ENCODE peak calls at places on chromosomes 12 and 14, in eight cellular contexts. V is astrocyte of the spinal cord, A is H9, M is AG04449, Q is cardiac muscle cell, F is ovary, S is coronary artery, E is left lung. T is an unnamed sample.

GRCh38 chr14:23544511-23545447 is 6.8 kb downstream of the ZFHX2 start:
- DNase-seq in V (no peak), Q (peak; percentile 38), S (no peak), E (peak; percentile 71), M (no peak), F (no peak), A (peak; percentile 91), T (no peak)

GRCh38 chr14:65961004-65961403 is 525.2 kb upstream of the CCDC196 start:
- DNase-seq in S (no peak), F (no peak), M (no peak), A (peak; percentile 75), E (no peak), V (peak; percentile 1), Q (peak; percentile 79), T (no peak)

GRCh38 chr12:108568653-108569154 is 6.3 kb downstream of the ISCU start:
- DNase-seq in Q (no peak), E (no peak), M (no peak), S (no peak), V (no peak), F (no peak), A (no peak), T (no peak)

GRCh38 chr14:96747006-96747405 is 50.2 kb upstream of the VRK1 start:
- DNase-seq in S (peak; percentile 43), V (no peak), Q (no peak), M (no peak), A (no peak), F (no peak), E (no peak), T (no peak)

GRCh38 chr12:122354958-122355641 is 67.4 kb downstream of the CLIP1 start:
- DNase-seq in E (no peak), M (no peak), F (no peak), V (no peak), S (no peak), Q (no peak), A (no peak), T (no peak)

GRCh38 chr12:118098911-118099671 is 4.7 kb downstream of the VSIG10 start:
- DNase-seq in E (no peak), F (no peak), V (no peak), A (no peak), Q (no peak), S (no peak), M (no peak), T (no peak)

GRCh38 chr14:92650581-92651105 is 97.8 kb downstream of the LGMN start:
- DNase-seq in F (no peak), M (no peak), Q (no peak), A (no peak), E (no peak), S (no peak), V (no peak), T (no peak)

GRCh38 chr14:21385170-21385904 is 1.5 kb upstream of the SUPT16H start:
- DNase-seq in F (no peak), V (no peak), E (no peak), Q (no peak), M (no peak), S (no peak), A (no peak), T (peak; percentile 52)

GRCh38 chr12:32166510-32166909 is 59.9 kb downstream of the BICD1 start:
- DNase-seq in Q (no peak), S (no peak), A (no peak), V (no peak), M (no peak), F (no peak), E (no peak), T (no peak)

GRCh38 chr12:77442633-77443032 is 377.3 kb upstream of the E2F7 start:
- DNase-seq in V (no peak), M (no peak), E (no peak), S (no peak), F (no peak), A (no peak), Q (no peak), T (no peak)

GRCh38 chr14:81166126-81166525 is 54.6 kb downstream of the GTF2A1 start:
- DNase-seq in F (no peak), Q (no peak), A (no peak), V (no peak), E (no peak), S (no peak), M (no peak), T (no peak)

GRCh38 chr14:104364830-104365229 is 214.7 kb upstream of the C14orf180 start:
- DNase-seq in Q (no peak), M (no peak), F (peak; percentile 17), E (peak; percentile 36), S (no peak), V (no peak), A (no peak), T (peak; percentile 39)

GRCh38 chr14:38790916-38791315 is 312.1 kb downstream of the SEC23A start:
- DNase-seq in E (no peak), A (no peak), V (no peak), S (no peak), F (no peak), Q (no peak), M (no peak), T (no peak)

GRCh38 chr14:105168496-105168978 is at the start of gene JAG2:
- DNase-seq in F (no peak), A (peak; percentile 73), V (no peak), S (no peak), M (no peak), E (no peak), Q (peak; percentile 24), T (no peak)

GRCh38 chr14:56720703-56721426 is 89.4 kb downstream of the OTX2 start:
- DNase-seq in M (no peak), Q (no peak), E (no peak), S (no peak), V (no peak), A (no peak), F (no peak), T (no peak)

GRCh38 chr12:69714542-69714941 is 15.4 kb upstream of the BEST3 start:
- DNase-seq in A (no peak), M (no peak), S (no peak), V (no peak), E (no peak), Q (no peak), F (no peak), T (no peak)

GRCh38 chr12:121792607-121793500 is 634 bp downstream of the RHOF start:
- DNase-seq in M (no peak), F (peak; percentile 87), Q (no peak), S (no peak), E (peak; percentile 89), V (no peak), A (no peak), T (no peak)

GRCh38 chr12:75196865-75197264 is 12.8 kb downstream of the KCNC2 start:
- DNase-seq in M (no peak), F (no peak), V (no peak), Q (no peak), A (no peak), S (no peak), E (no peak), T (no peak)

GRCh38 chr14:101055776-101056374 is 152.4 kb upstream of the RTL1 start:
- DNase-seq in F (peak; percentile 26), E (peak; percentile 15), S (no peak), M (no peak), A (no peak), Q (no peak), V (no peak), T (peak; percentile 14)

GRCh38 chr14:103861413-103862392 is 14.3 kb upstream of the PPP1R13B start:
- DNase-seq in Q (no peak), A (no peak), M (no peak), V (no peak), E (peak; percentile 15), F (peak; percentile 62), S (no peak), T (no peak)

GRCh38 chr12:107558141-107558815 is 127.3 kb upstream of the PWP1 start:
- DNase-seq in V (no peak), M (no peak), E (no peak), S (no peak), A (peak; percentile 13), F (no peak), Q (no peak), T (no peak)

GRCh38 chr12:112809684-112810083 is 18.1 kb downstream of the RPH3A start:
- DNase-seq in F (no peak), A (no peak), V (no peak), M (no peak), S (no peak), E (no peak), Q (no peak), T (no peak)
- TF ChIP-seq CTCF in F (no peak), A (no peak), V (no peak), M (no peak), S (no peak), E (no peak), Q (no peak), T (no peak)

GRCh38 chr14:63544641-63545234 is 1.6 kb upstream of the PPP2R5E start:
- DNase-seq in S (no peak), E (no peak), A (no peak), F (no peak), M (no peak), Q (peak; percentile 50), V (peak; percentile 36), T (no peak)
- TF ChIP-seq CTCF in S (no peak), E (no peak), A (peak; percentile 40), F (peak; percentile 24), M (peak; percentile 43), Q (peak; percentile 65), V (peak; percentile 72), T (no peak)

GRCh38 chr12:15996254-15996653 is 85.1 kb downstream of the DERA start:
- DNase-seq in M (peak; percentile 36), Q (peak; percentile 58), A (peak; percentile 55), V (peak; percentile 29), S (no peak), E (no peak), F (no peak), T (no peak)
- TF ChIP-seq CTCF in M (no peak), Q (no peak), A (peak; percentile 46), V (peak; percentile 7), S (no peak), E (no peak), F (no peak), T (no peak)

GRCh38 chr14:52011557-52011956 is 22.2 kb downstream of the RTRAF start:
- DNase-seq in V (no peak), E (no peak), M (no peak), A (no peak), F (no peak), Q (no peak), S (no peak), T (no peak)

GRCh38 chr14:52014601-52015267 is 25.4 kb downstream of the RTRAF start:
- DNase-seq in F (no peak), V (no peak), S (no peak), E (peak; percentile 40), M (no peak), A (no peak), Q (no peak), T (no peak)

GRCh38 chr14:52013984-52014600 is 24.7 kb downstream of the RTRAF start:
- DNase-seq in M (no peak), E (peak; percentile 59), Q (no peak), F (no peak), S (no peak), A (peak; percentile 69), V (no peak), T (no peak)

GRCh38 chr14:52010173-52010693 is 20.9 kb downstream of the RTRAF start:
- DNase-seq in Q (no peak), A (no peak), S (no peak), M (no peak), V (no peak), E (no peak), F (no peak), T (no peak)

DNA sequence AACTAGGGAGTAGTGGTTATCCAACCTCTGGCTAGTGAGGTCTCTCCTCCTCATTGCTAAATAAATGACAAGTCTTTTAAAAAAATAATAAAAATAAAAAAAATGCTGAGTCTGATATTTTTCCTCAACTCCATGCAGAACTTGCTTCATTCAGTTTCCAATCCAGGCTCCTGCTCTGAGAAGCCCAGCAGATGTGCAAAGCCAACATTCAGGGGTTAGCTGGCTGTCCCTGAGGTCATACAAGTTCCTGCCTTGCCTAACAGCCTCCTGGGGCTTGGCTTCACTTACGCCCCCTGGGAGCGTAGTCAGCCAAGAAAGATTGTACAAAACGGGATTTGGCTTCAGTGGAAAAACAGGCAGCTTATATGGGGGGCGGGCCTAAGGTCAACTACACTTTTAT is 23.3 kb downstream of the RTRAF start:
- DNase-seq in F (peak; percentile 68), V (peak; percentile 58), Q (peak; percentile 93), M (no peak), E (no peak), S (no peak), A (no peak), T (no peak)
- TF ChIP-seq CTCF in F (no peak), V (no peak), Q (no peak), M (no peak), E (no peak), S (no peak), A (no peak), T (no peak)